ENCODE peak calls at places on chromosomes 3 and 15, in six cellular contexts. M is D341Med; F is C1 segment of cervical spinal cord; K is T-cell; N is activated naive CD8-positive, alpha-beta T cell treated with anti-CD3 and anti-CD28 coated beads for 36 hours; X is activated CD8-positive, alpha-beta T cell treated with anti-CD3 and anti-CD28 coated beads, Interleukin-2, amount 10 ng/mL, durations not matched to agents 7 days and 5 days. Y is an unnamed sample.

GRCh38 chr3:66490984-66491383 is 9.8 kb downstream of the LRIG1 start:
- DNase-seq in M (no peak), F (no peak), K (no peak), N (no peak), X (no peak), Y (no peak)

GRCh38 chr15:57060799-57061198 is 142.4 kb downstream of the TCF12 start:
- DNase-seq in M (no peak), F (no peak), K (no peak), N (no peak), X (no peak), Y (no peak)

GRCh38 chr15:52695146-52695545 is 16.0 kb upstream of the ATOSA start:
- DNase-seq in M (no peak), F (no peak), K (no peak), N (no peak), X (no peak), Y (no peak)

GRCh38 chr3:34357461-34357860 is 559.0 kb downstream of the PDCD6IP start:
- DNase-seq in M (no peak), F (no peak), K (no peak), N (no peak), X (no peak), Y (no peak)

GRCh38 chr15:29593629-29594028 is 228.6 kb downstream of the TJP1 start:
- DNase-seq in M (no peak), F (no peak), K (no peak), N (no peak), X (no peak), Y (no peak)

GRCh38 chr3:4395448-4395847 is 71.6 kb downstream of the SUMF1 start:
- DNase-seq in M (no peak), F (no peak), K (no peak), N (no peak), X (no peak), Y (no peak)

GRCh38 chr3:133574260-133574881 is 885 bp downstream of the CDV3 start:
- DNase-seq in M (peak; percentile 79), F (no peak), K (peak; percentile 32), N (peak; percentile 84), X (peak; percentile 73), Y (peak; percentile 82)

GRCh38 chr3:65676592-65676991 is 362.1 kb downstream of the MAGI1 start:
- DNase-seq in M (no peak), F (no peak), K (no peak), N (no peak), X (no peak), Y (no peak)

GRCh38 chr15:78408961-78409360 is 29.1 kb upstream of the IREB2 start:
- DNase-seq in M (no peak), F (no peak), K (no peak), N (no peak), X (no peak), Y (no peak)

GRCh38 chr3:86695752-86696151 is 295.2 kb downstream of the VGLL3 start:
- DNase-seq in M (no peak), F (no peak), K (no peak), N (no peak), X (no peak), Y (no peak)

GRCh38 chr3:138186216-138186615 is 885 bp upstream of the ARMC8 start:
- DNase-seq in M (no peak), F (no peak), K (no peak), N (no peak), X (no peak), Y (no peak)

GRCh38 chr3:134326126-134326525 is 48.1 kb downstream of the AMOTL2 start:
- DNase-seq in M (no peak), F (no peak), K (no peak), N (no peak), X (no peak), Y (no peak)

GRCh38 chr3:152621006-152621868 is 213.7 kb upstream of the P2RY1 start:
- DNase-seq in M (no peak), F (no peak), K (no peak), N (no peak), X (no peak), Y (no peak)

GRCh38 chr15:29838352-29839010 is 16.2 kb upstream of the TJP1 start:
- DNase-seq in M (no peak), F (no peak), K (no peak), N (no peak), X (no peak), Y (no peak)

GRCh38 chr15:68630836-68631235 is 52.0 kb downstream of the CORO2B start:
- DNase-seq in M (no peak), F (no peak), K (no peak), N (no peak), X (no peak), Y (no peak)

GRCh38 chr15:87746333-87746732 is 510.2 kb downstream of the NTRK3 start:
- DNase-seq in M (no peak), F (no peak), K (no peak), N (no peak), X (no peak), Y (no peak)